ENCODE peak calls at places on chromosomes 11 and 22, in four cellular contexts. One of them, this sample, is unnamed.

GRCh38 chr11:11569936-11570491 is 51.8 kb downstream of the GALNT18 start:
- DNase-seq in pancreas: peak; percentile 7
- DNase-seq in tibial artery: peak; percentile 95
- DNase-seq in lung: peak; percentile 58
- DNase-seq in this sample: peak; percentile 83

GRCh38 chr22:50482107-50483074 is 1.0 kb downstream of the ADM2 start:
- DNase-seq in pancreas: peak; percentile 40
- DNase-seq in lung: no peak
- DNase-seq in tibial artery: no peak
- DNase-seq in this sample: no peak

GRCh38 chr22:45211848-45212247 is 28.8 kb downstream of the KIAA0930 start:
- DNase-seq in pancreas: no peak
- DNase-seq in lung: no peak
- DNase-seq in tibial artery: no peak
- DNase-seq in this sample: no peak

GRCh38 chr11:75445315-75445953 is 12.4 kb upstream of the KLHL35 start:
- DNase-seq in lung: peak; percentile 71
- DNase-seq in pancreas: peak; percentile 43
- DNase-seq in tibial artery: peak; percentile 77
- DNase-seq in this sample: no peak

GRCh38 chr11:70460959-70461358 is 62.6 kb downstream of the CTTN start:
- DNase-seq in lung: no peak
- DNase-seq in pancreas: no peak
- DNase-seq in tibial artery: no peak
- DNase-seq in this sample: no peak

GRCh38 chr22:35663371-35663770 is 15.1 kb downstream of the APOL6 start:
- DNase-seq in lung: no peak
- DNase-seq in tibial artery: no peak
- DNase-seq in pancreas: no peak
- DNase-seq in this sample: no peak

GRCh38 chr22:36873614-36874308 is 13.0 kb downstream of the NCF4 start:
- DNase-seq in pancreas: peak; percentile 24
- DNase-seq in tibial artery: no peak
- DNase-seq in lung: peak; percentile 62
- DNase-seq in this sample: peak; percentile 68

GRCh38 chr11:96314326-96315050 is 28.5 kb downstream of the MAML2 start:
- DNase-seq in lung: no peak
- DNase-seq in tibial artery: no peak
- DNase-seq in pancreas: no peak
- DNase-seq in this sample: no peak

GRCh38 chr11:115226556-115226955 is 277.7 kb downstream of the CADM1 start:
- DNase-seq in pancreas: no peak
- DNase-seq in lung: peak; percentile 41
- DNase-seq in tibial artery: no peak
- DNase-seq in this sample: no peak

GRCh38 chr11:62805044-62805892 is at the start of gene NXF1:
- DNase-seq in tibial artery: peak; percentile 96
- DNase-seq in pancreas: peak; percentile 91
- DNase-seq in lung: peak; percentile 95
- DNase-seq in this sample: peak; percentile 95

GRCh38 chr11:86949995-86950993 is 4.9 kb downstream of the FZD4 start:
- DNase-seq in tibial artery: no peak
- DNase-seq in lung: no peak
- DNase-seq in pancreas: no peak
- DNase-seq in this sample: no peak

GRCh38 chr11:79055866-79056632 is 384.8 kb downstream of the TENM4 start:
- DNase-seq in tibial artery: no peak
- DNase-seq in pancreas: no peak
- DNase-seq in lung: no peak
- DNase-seq in this sample: no peak

GRCh38 chr11:86497836-86498235 is 123.1 kb downstream of the CCDC81 start:
- DNase-seq in pancreas: no peak
- DNase-seq in tibial artery: no peak
- DNase-seq in lung: no peak
- DNase-seq in this sample: no peak

GRCh38 chr11:6599449-6599848 is 4.0 kb downstream of the RRP8 start:
- DNase-seq in tibial artery: no peak
- DNase-seq in lung: no peak
- DNase-seq in pancreas: no peak
- DNase-seq in this sample: peak; percentile 38

GRCh38 chr22:37043214-37043827 is 8.2 kb upstream of the KCTD17 start:
- DNase-seq in lung: no peak
- DNase-seq in tibial artery: no peak
- DNase-seq in pancreas: no peak
- DNase-seq in this sample: no peak

GRCh38 chr11:80109031-80109430 is 668.2 kb upstream of the TENM4 start:
- DNase-seq in tibial artery: no peak
- DNase-seq in pancreas: no peak
- DNase-seq in lung: no peak
- DNase-seq in this sample: no peak

GRCh38 chr11:66886671-66887221 is 29.9 kb downstream of the LRFN4 start:
- DNase-seq in tibial artery: no peak
- DNase-seq in pancreas: no peak
- DNase-seq in lung: no peak
- DNase-seq in this sample: no peak

GRCh38 chr11:47216141-47216798 is 1.5 kb downstream of the DDB2 start:
- DNase-seq in tibial artery: peak; percentile 78
- DNase-seq in lung: peak; percentile 68
- DNase-seq in pancreas: no peak
- DNase-seq in this sample: peak; percentile 85

GRCh38 chr11:75073459-75074190 is 23.1 kb downstream of the OR2AT4 start:
- DNase-seq in pancreas: no peak
- DNase-seq in lung: no peak
- DNase-seq in tibial artery: no peak
- DNase-seq in this sample: no peak

GRCh38 chr11:45331839-45332485 is 45.8 kb upstream of the SYT13 start:
- DNase-seq in lung: no peak
- DNase-seq in tibial artery: no peak
- DNase-seq in pancreas: no peak
- DNase-seq in this sample: peak; percentile 40

GRCh38 chr11:45333023-45333422 is 46.9 kb upstream of the SYT13 start:
- DNase-seq in pancreas: no peak
- DNase-seq in lung: no peak
- DNase-seq in tibial artery: no peak
- DNase-seq in this sample: no peak

GRCh38 chr11:45332486-45332934 is 46.4 kb upstream of the SYT13 start:
- DNase-seq in pancreas: no peak
- DNase-seq in lung: no peak
- DNase-seq in tibial artery: peak; percentile 72
- DNase-seq in this sample: no peak

GRCh38 chr11:45334410-45334809 is 48.3 kb upstream of the SYT13 start:
- DNase-seq in tibial artery: no peak
- DNase-seq in lung: no peak
- DNase-seq in pancreas: no peak
- DNase-seq in this sample: no peak

GRCh38 chr11:45333506-45333971 is 47.4 kb upstream of the SYT13 start:
- DNase-seq in lung: peak; percentile 44
- DNase-seq in pancreas: peak; percentile 38
- DNase-seq in tibial artery: no peak
- DNase-seq in this sample: no peak
- H3K4me3 ChIP-seq in lung: no peak overlapping the region
- H3K4me3 ChIP-seq in pancreas: peak overlapping the region; percentile 3
- H3K4me3 ChIP-seq in tibial artery: peak overlapping the region; percentile 36
- H3K4me3 ChIP-seq in this sample: peak overlapping the region; percentile 55

GRCh38 chr11:61580292-61580888 is 486 bp downstream of the SYT7 start:
- DNase-seq in tibial artery: no peak
- DNase-seq in pancreas: no peak
- DNase-seq in lung: no peak
- DNase-seq in this sample: no peak
- TF ChIP-seq CTCF in tibial artery: no peak
- TF ChIP-seq CTCF in pancreas: no peak
- TF ChIP-seq CTCF in lung: no peak
- TF ChIP-seq CTCF in this sample: no peak

GRCh38 chr11:125591659-125592304 is 870 bp upstream of the STT3A start:
- DNase-seq in lung: peak; percentile 34
- DNase-seq in pancreas: peak; percentile 11
- DNase-seq in tibial artery: peak; percentile 67
- DNase-seq in this sample: peak; percentile 83

GRCh38 chr11:125600663-125601062 is 8.0 kb downstream of the STT3A start:
- DNase-seq in tibial artery: no peak
- DNase-seq in pancreas: no peak
- DNase-seq in lung: no peak
- DNase-seq in this sample: no peak

GRCh38 chr11:125593113-125593761 is 585 bp downstream of the STT3A start:
- DNase-seq in pancreas: no peak
- DNase-seq in tibial artery: no peak
- DNase-seq in lung: no peak
- DNase-seq in this sample: peak; percentile 75

GRCh38 chr11:125592305-125593112 is at the start of gene STT3A:
- DNase-seq in pancreas: peak; percentile 99
- DNase-seq in lung: peak; percentile 100
- DNase-seq in tibial artery: peak; percentile 100
- DNase-seq in this sample: peak; percentile 100

GRCh38 chr11:125594958-125595357 is 2.3 kb downstream of the STT3A start:
- DNase-seq in pancreas: no peak
- DNase-seq in lung: no peak
- DNase-seq in tibial artery: no peak
- DNase-seq in this sample: no peak
- H3K27ac ChIP-seq in pancreas: no peak overlapping the region
- H3K27ac ChIP-seq in lung: no peak overlapping the region
- H3K27ac ChIP-seq in tibial artery: no peak overlapping the region
- H3K27ac ChIP-seq in this sample: no peak overlapping the region

GRCh38 chr11:65095427-65095826 is 587 bp upstream of the VPS51 start:
- DNase-seq in lung: no peak
- DNase-seq in pancreas: no peak
- DNase-seq in tibial artery: no peak
- DNase-seq in this sample: no peak
- H3K4me3 ChIP-seq in lung: no peak overlapping the region
- H3K4me3 ChIP-seq in pancreas: peak overlapping the region; percentile 64
- H3K4me3 ChIP-seq in tibial artery: peak overlapping the region; percentile 97
- H3K4me3 ChIP-seq in this sample: peak overlapping the region; percentile 95

GRCh38 chr11:73048446-73048845 is 93.7 kb downstream of the FCHSD2 start:
- DNase-seq in tibial artery: no peak
- DNase-seq in pancreas: no peak
- DNase-seq in lung: no peak
- DNase-seq in this sample: no peak
- TF ChIP-seq CTCF in tibial artery: no peak
- TF ChIP-seq CTCF in pancreas: no peak
- TF ChIP-seq CTCF in lung: no peak
- TF ChIP-seq CTCF in this sample: no peak

GRCh38 chr11:123180166-123180565 is 14.9 kb downstream of the CLMP start:
- DNase-seq in pancreas: no peak
- DNase-seq in lung: no peak
- DNase-seq in tibial artery: no peak
- DNase-seq in this sample: no peak
- H3K27ac ChIP-seq in pancreas: no peak overlapping the region
- H3K27ac ChIP-seq in lung: no peak overlapping the region
- H3K27ac ChIP-seq in tibial artery: no peak overlapping the region
- H3K27ac ChIP-seq in this sample: no peak overlapping the region

GRCh38 chr11:63915961-63916836 is 765 bp downstream of the RCOR2 start:
- DNase-seq in tibial artery: peak; percentile 79
- DNase-seq in pancreas: peak; percentile 31
- DNase-seq in lung: no peak
- DNase-seq in this sample: no peak

GRCh38 chr11:63916837-63917684 is at the start of gene RCOR2:
- DNase-seq in lung: peak; percentile 58
- DNase-seq in pancreas: peak; percentile 77
- DNase-seq in tibial artery: peak; percentile 89
- DNase-seq in this sample: no peak

GRCh38 chr11:63918576-63919171 is 1.7 kb upstream of the RCOR2 start:
- DNase-seq in tibial artery: no peak
- DNase-seq in pancreas: no peak
- DNase-seq in lung: no peak
- DNase-seq in this sample: no peak

GRCh38 chr11:63919267-63920125 is 2.5 kb upstream of the RCOR2 start:
- DNase-seq in pancreas: peak; percentile 32
- DNase-seq in lung: no peak
- DNase-seq in tibial artery: peak; percentile 77
- DNase-seq in this sample: no peak

DNA sequence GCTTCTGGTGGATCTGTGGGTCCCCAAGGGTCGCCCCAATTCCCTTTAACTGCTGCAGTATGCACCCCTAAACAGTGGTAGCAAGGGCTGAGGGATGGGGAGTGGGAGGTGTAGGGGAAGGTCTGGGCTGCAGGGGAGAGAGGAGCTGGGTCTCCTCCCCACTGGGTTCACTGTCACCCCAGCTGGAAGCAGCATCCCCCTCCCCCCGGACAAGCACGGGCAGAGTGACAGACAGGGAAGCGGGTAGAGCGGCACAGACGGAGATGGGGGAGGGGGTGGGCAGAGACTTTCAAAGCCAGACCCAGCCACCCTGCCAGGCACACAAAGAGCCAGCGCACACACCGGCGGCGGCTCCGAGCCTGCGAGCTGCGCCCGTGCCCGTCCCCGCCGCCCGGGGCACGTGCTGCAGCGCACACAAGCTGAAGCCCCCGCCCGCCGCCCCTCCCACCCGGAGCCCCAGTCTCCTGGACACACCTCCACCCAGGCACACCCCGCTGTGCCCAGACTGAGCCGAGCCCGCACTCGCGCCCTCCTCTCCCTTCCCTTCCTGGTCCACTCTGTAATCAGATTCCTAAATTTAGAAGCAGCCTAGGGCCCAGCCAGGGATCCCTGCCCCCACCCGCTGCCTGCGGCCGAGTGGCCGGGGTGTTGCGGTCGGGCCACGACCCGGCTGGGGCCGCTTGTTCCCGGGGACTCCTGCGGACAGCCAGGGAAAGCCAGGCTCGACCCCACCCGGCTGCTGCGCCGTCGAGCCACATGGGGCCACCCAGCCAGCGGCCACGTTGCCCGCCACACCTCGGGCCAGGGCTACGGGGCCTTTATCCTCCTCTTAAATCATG is 940 bp upstream of the RCOR2 start:
- DNase-seq in tibial artery: peak; percentile 92
- DNase-seq in lung: no peak
- DNase-seq in pancreas: peak; percentile 59
- DNase-seq in this sample: peak; percentile 87
- H3K4me3 ChIP-seq in tibial artery: peak overlapping the region; percentile 63
- H3K4me3 ChIP-seq in lung: no peak overlapping the region
- H3K4me3 ChIP-seq in pancreas: peak overlapping the region; percentile 41
- H3K4me3 ChIP-seq in this sample: peak overlapping the region; percentile 85

GRCh38 chr11:72828081-72828567 is 13.9 kb downstream of the ATG16L2 start:
- DNase-seq in lung: no peak
- DNase-seq in pancreas: no peak
- DNase-seq in tibial artery: no peak
- DNase-seq in this sample: no peak
- TF ChIP-seq CTCF in lung: no peak
- TF ChIP-seq CTCF in pancreas: no peak
- TF ChIP-seq CTCF in tibial artery: no peak
- TF ChIP-seq CTCF in this sample: no peak

DNA sequence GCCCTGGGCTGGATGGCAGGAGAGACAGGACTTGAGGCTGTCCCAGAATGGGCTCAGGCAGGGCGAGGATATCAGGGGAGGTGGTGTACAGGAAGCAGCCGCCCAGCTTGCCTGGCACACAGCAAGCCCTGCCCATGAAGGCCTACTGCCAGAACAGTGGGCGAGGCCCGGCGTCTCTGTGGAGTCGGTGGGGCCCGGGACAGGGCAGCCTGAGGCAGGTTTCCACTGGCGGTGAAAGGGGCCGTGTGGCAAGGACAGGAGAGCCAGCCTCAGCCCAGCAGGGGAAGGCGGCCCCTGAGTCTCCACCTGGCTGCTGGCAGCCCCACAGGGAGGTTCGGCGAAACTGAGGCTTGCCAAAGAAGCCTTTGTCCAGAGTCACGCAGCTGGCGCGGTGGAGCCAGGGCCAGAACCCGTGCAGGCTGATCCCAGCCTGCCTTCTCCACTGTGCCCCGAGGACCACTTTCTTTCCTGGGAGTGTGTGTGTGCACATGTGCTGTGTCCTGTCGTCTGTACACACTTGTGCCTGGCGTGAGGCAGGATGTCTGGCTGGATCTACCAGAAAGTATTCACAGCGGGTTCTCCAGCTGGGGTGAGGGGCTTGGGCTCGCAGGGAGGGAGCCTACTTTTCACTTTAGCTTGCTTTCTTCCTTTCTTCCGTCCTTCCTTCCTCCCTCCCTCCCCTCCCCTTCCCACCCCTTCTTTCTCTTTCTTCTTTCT is 1.2 kb downstream of the TSPO start:
- DNase-seq in tibial artery: peak; percentile 92
- DNase-seq in pancreas: peak; percentile 75
- DNase-seq in lung: peak; percentile 81
- DNase-seq in this sample: peak; percentile 87
- H3K27ac ChIP-seq in tibial artery: peak overlapping the region; percentile 80
- H3K27ac ChIP-seq in pancreas: peak overlapping the region; percentile 44
- H3K27ac ChIP-seq in lung: peak overlapping the region; percentile 96
- H3K27ac ChIP-seq in this sample: peak overlapping the region; percentile 72